ENCODE peak calls at places on chromosomes 7 and 10, in eight cellular contexts. One of them, this sample, is unnamed.

GRCh38 chr7:14899065-14899464 is 3.5 kb downstream of the DGKB start:
- DNase-seq in activated CD8-positive, alpha-beta T cell treated with anti-CD3 and anti-CD28 coated beads for 36 hours: no peak
- DNase-seq in aorta: no peak
- DNase-seq in effector memory CD8-positive, alpha-beta T cell: no peak
- DNase-seq in HS-5: no peak
- DNase-seq in fibroblast of mammary gland: peak; percentile 56
- DNase-seq in BJ: no peak
- DNase-seq in body of pancreas: no peak
- DNase-seq in this sample: no peak

GRCh38 chr10:113435881-113436280 is 117.0 kb upstream of the HABP2 start:
- DNase-seq in activated CD8-positive, alpha-beta T cell treated with anti-CD3 and anti-CD28 coated beads for 36 hours: no peak
- DNase-seq in aorta: no peak
- DNase-seq in effector memory CD8-positive, alpha-beta T cell: no peak
- DNase-seq in HS-5: no peak
- DNase-seq in fibroblast of mammary gland: peak; percentile 12
- DNase-seq in BJ: no peak
- DNase-seq in body of pancreas: no peak
- DNase-seq in this sample: no peak

GRCh38 chr10:50740351-50740688 is 584 bp downstream of the ASAH2B start:
- DNase-seq in activated CD8-positive, alpha-beta T cell treated with anti-CD3 and anti-CD28 coated beads for 36 hours: peak; percentile 52
- DNase-seq in aorta: no peak
- DNase-seq in effector memory CD8-positive, alpha-beta T cell: no peak
- DNase-seq in HS-5: peak; percentile 20
- DNase-seq in fibroblast of mammary gland: peak; percentile 72
- DNase-seq in BJ: peak; percentile 14
- DNase-seq in body of pancreas: peak; percentile 29
- DNase-seq in this sample: no peak

GRCh38 chr10:38157270-38157685 is 63.1 kb downstream of the ZNF37A start:
- DNase-seq in activated CD8-positive, alpha-beta T cell treated with anti-CD3 and anti-CD28 coated beads for 36 hours: no peak
- DNase-seq in aorta: no peak
- DNase-seq in effector memory CD8-positive, alpha-beta T cell: no peak
- DNase-seq in HS-5: no peak
- DNase-seq in fibroblast of mammary gland: no peak
- DNase-seq in BJ: no peak
- DNase-seq in body of pancreas: no peak
- DNase-seq in this sample: no peak

GRCh38 chr10:132572545-132572937 is 35.0 kb downstream of the INPP5A start:
- DNase-seq in activated CD8-positive, alpha-beta T cell treated with anti-CD3 and anti-CD28 coated beads for 36 hours: no peak
- DNase-seq in aorta: no peak
- DNase-seq in effector memory CD8-positive, alpha-beta T cell: no peak
- DNase-seq in HS-5: no peak
- DNase-seq in fibroblast of mammary gland: no peak
- DNase-seq in BJ: no peak
- DNase-seq in body of pancreas: no peak
- DNase-seq in this sample: no peak

GRCh38 chr7:920351-921070 is 34.0 kb downstream of the ADAP1 start:
- DNase-seq in activated CD8-positive, alpha-beta T cell treated with anti-CD3 and anti-CD28 coated beads for 36 hours: peak; percentile 63
- DNase-seq in aorta: peak; percentile 49
- DNase-seq in effector memory CD8-positive, alpha-beta T cell: no peak
- DNase-seq in HS-5: no peak
- DNase-seq in fibroblast of mammary gland: no peak
- DNase-seq in BJ: no peak
- DNase-seq in body of pancreas: peak; percentile 1
- DNase-seq in this sample: peak; percentile 22

GRCh38 chr7:129252133-129252532 is 27.3 kb downstream of the AHCYL2 start:
- DNase-seq in activated CD8-positive, alpha-beta T cell treated with anti-CD3 and anti-CD28 coated beads for 36 hours: no peak
- DNase-seq in aorta: no peak
- DNase-seq in effector memory CD8-positive, alpha-beta T cell: no peak
- DNase-seq in HS-5: no peak
- DNase-seq in fibroblast of mammary gland: no peak
- DNase-seq in BJ: no peak
- DNase-seq in body of pancreas: no peak
- DNase-seq in this sample: no peak

GRCh38 chr10:44581996-44582395 is 197.1 kb upstream of the CXCL12 start:
- DNase-seq in activated CD8-positive, alpha-beta T cell treated with anti-CD3 and anti-CD28 coated beads for 36 hours: no peak
- DNase-seq in aorta: no peak
- DNase-seq in effector memory CD8-positive, alpha-beta T cell: no peak
- DNase-seq in HS-5: no peak
- DNase-seq in fibroblast of mammary gland: no peak
- DNase-seq in BJ: peak; percentile 25
- DNase-seq in body of pancreas: no peak
- DNase-seq in this sample: no peak

GRCh38 chr10:133018491-133018890 is 69.2 kb upstream of the ADGRA1 start:
- DNase-seq in activated CD8-positive, alpha-beta T cell treated with anti-CD3 and anti-CD28 coated beads for 36 hours: no peak
- DNase-seq in aorta: no peak
- DNase-seq in effector memory CD8-positive, alpha-beta T cell: no peak
- DNase-seq in HS-5: no peak
- DNase-seq in fibroblast of mammary gland: no peak
- DNase-seq in BJ: no peak
- DNase-seq in body of pancreas: no peak
- DNase-seq in this sample: no peak

GRCh38 chr7:139737221-139738100 is 40.3 kb downstream of the HIPK2 start:
- DNase-seq in activated CD8-positive, alpha-beta T cell treated with anti-CD3 and anti-CD28 coated beads for 36 hours: peak; percentile 54
- DNase-seq in aorta: no peak
- DNase-seq in effector memory CD8-positive, alpha-beta T cell: no peak
- DNase-seq in HS-5: no peak
- DNase-seq in fibroblast of mammary gland: peak; percentile 76
- DNase-seq in BJ: no peak
- DNase-seq in body of pancreas: no peak
- DNase-seq in this sample: no peak

GRCh38 chr10:62924344-62924748 is 108.2 kb upstream of the EGR2 start:
- DNase-seq in activated CD8-positive, alpha-beta T cell treated with anti-CD3 and anti-CD28 coated beads for 36 hours: no peak
- DNase-seq in aorta: no peak
- DNase-seq in effector memory CD8-positive, alpha-beta T cell: no peak
- DNase-seq in HS-5: no peak
- DNase-seq in fibroblast of mammary gland: no peak
- DNase-seq in BJ: no peak
- DNase-seq in body of pancreas: peak; percentile 14
- DNase-seq in this sample: no peak

GRCh38 chr7:55476071-55476803 is 96.1 kb downstream of the VOPP1 start:
- DNase-seq in activated CD8-positive, alpha-beta T cell treated with anti-CD3 and anti-CD28 coated beads for 36 hours: no peak
- DNase-seq in aorta: peak; percentile 30
- DNase-seq in effector memory CD8-positive, alpha-beta T cell: no peak
- DNase-seq in HS-5: no peak
- DNase-seq in fibroblast of mammary gland: peak; percentile 64
- DNase-seq in BJ: no peak
- DNase-seq in body of pancreas: no peak
- DNase-seq in this sample: no peak

GRCh38 chr7:151073990-151074389 is 6.6 kb downstream of the FASTK start:
- DNase-seq in activated CD8-positive, alpha-beta T cell treated with anti-CD3 and anti-CD28 coated beads for 36 hours: no peak
- DNase-seq in aorta: no peak
- DNase-seq in effector memory CD8-positive, alpha-beta T cell: no peak
- DNase-seq in HS-5: no peak
- DNase-seq in fibroblast of mammary gland: no peak
- DNase-seq in BJ: no peak
- DNase-seq in body of pancreas: no peak
- DNase-seq in this sample: no peak